ENCODE peak calls at places on chromosomes 4 and X, in nine cellular contexts. D is coronary artery, I is type B pancreatic cell, M is prostate gland, F is astrocyte, L is dorsolateral prefrontal cortex, C is HFFc6, S is IMR-90, O is GM12864. P is an unnamed sample.

GRCh38 chrX:134480061-134480460 is 20.1 kb downstream of the HPRT1 start:
- DNase-seq in O (no peak), S (peak; percentile 70), C (peak; percentile 42), L (no peak), F (no peak), M (no peak), I (no peak), D (no peak), P (no peak)

GRCh38 chrX:136759968-136760367 is 20.8 kb downstream of the ARHGEF6 start:
- DNase-seq in F (no peak), L (no peak), C (no peak), M (no peak), D (no peak), O (no peak), S (no peak), I (no peak), P (no peak)

GRCh38 chr4:170420255-170420693 is 330.5 kb upstream of the AADAT start:
- DNase-seq in C (no peak), L (no peak), M (no peak), I (no peak), S (peak; percentile 57), F (peak; percentile 8), O (peak; percentile 27), D (no peak), P (no peak)

GRCh38 chr4:112978691-112979472 is 70.6 kb upstream of the ANK2 start:
- DNase-seq in C (peak; percentile 80), I (no peak), D (no peak), F (peak; percentile 18), L (no peak), S (peak; percentile 6), M (no peak), O (no peak), P (no peak)

GRCh38 chr4:95528388-95528787 is 20.4 kb downstream of the UNC5C start:
- DNase-seq in D (no peak), O (no peak), C (no peak), M (no peak), S (no peak), F (no peak), I (no peak), L (no peak), P (no peak)

GRCh38 chr4:77100234-77100633 is 24.4 kb upstream of the CCNI start:
- DNase-seq in L (no peak), O (no peak), D (no peak), F (no peak), C (no peak), S (no peak), I (no peak), M (no peak), P (no peak)

GRCh38 chr4:25351777-25352421 is 25.2 kb upstream of the ANAPC4 start:
- DNase-seq in S (peak; percentile 72), C (peak; percentile 58), O (no peak), D (no peak), L (no peak), F (peak; percentile 59), I (no peak), M (no peak), P (no peak)

GRCh38 chr4:186347743-186348142 is 81.8 kb downstream of the F11 start:
- DNase-seq in D (no peak), S (no peak), L (no peak), O (no peak), F (no peak), C (no peak), I (no peak), M (no peak), P (no peak)

GRCh38 chrX:72169008-72169728 is 12.4 kb upstream of the PIN4 start:
- DNase-seq in C (no peak), M (no peak), I (no peak), D (no peak), S (no peak), F (no peak), O (no peak), L (no peak), P (no peak)

GRCh38 chr4:142683997-142684396 is 162.1 kb downstream of the INPP4B start:
- DNase-seq in M (no peak), F (no peak), O (no peak), I (no peak), L (no peak), S (no peak), C (no peak), D (no peak), P (no peak)

GRCh38 chr4:762211-763190 is 56.9 kb downstream of the PCGF3 start:
- DNase-seq in D (no peak), I (no peak), F (peak; percentile 22), M (no peak), O (no peak), S (no peak), L (no peak), C (no peak), P (no peak)

GRCh38 chr4:147674496-147674895 is 9.5 kb downstream of the PRMT9 start:
- DNase-seq in O (no peak), L (no peak), S (peak; percentile 77), F (no peak), D (no peak), I (no peak), M (no peak), C (no peak), P (no peak)
- TF ChIP-seq CTCF in O (no peak), L (no peak), S (no peak), F (no peak), D (no peak), I (no peak), M (no peak), C (no peak), P (no peak)

GRCh38 chrX:44225667-44226066 is 117.8 kb downstream of the EFHC2 start:
- DNase-seq in O (no peak), I (no peak), S (no peak), M (peak; percentile 18), D (no peak), F (no peak), L (no peak), C (no peak), P (no peak)

GRCh38 chrX:44227981-44228380 is 115.5 kb downstream of the EFHC2 start:
- DNase-seq in D (no peak), I (no peak), O (no peak), L (no peak), F (no peak), C (no peak), S (no peak), M (no peak), P (no peak)

GRCh38 chrX:44218465-44218864 is 125.0 kb downstream of the EFHC2 start:
- DNase-seq in S (no peak), O (no peak), L (no peak), D (no peak), C (no peak), M (no peak), F (no peak), I (no peak), P (no peak)

GRCh38 chrX:44224760-44225159 is 118.7 kb downstream of the EFHC2 start:
- DNase-seq in O (no peak), M (no peak), L (no peak), D (no peak), F (no peak), S (no peak), C (no peak), I (no peak), P (no peak)

GRCh38 chrX:44223150-44223549 is 120.3 kb downstream of the EFHC2 start:
- DNase-seq in L (no peak), F (peak; percentile 76), O (no peak), I (no peak), C (peak; percentile 11), S (peak; percentile 38), D (no peak), M (peak; percentile 65), P (no peak)
- TF ChIP-seq CTCF in L (no peak), F (no peak), O (no peak), I (no peak), C (no peak), S (no peak), D (no peak), M (no peak), P (no peak)

DNA sequence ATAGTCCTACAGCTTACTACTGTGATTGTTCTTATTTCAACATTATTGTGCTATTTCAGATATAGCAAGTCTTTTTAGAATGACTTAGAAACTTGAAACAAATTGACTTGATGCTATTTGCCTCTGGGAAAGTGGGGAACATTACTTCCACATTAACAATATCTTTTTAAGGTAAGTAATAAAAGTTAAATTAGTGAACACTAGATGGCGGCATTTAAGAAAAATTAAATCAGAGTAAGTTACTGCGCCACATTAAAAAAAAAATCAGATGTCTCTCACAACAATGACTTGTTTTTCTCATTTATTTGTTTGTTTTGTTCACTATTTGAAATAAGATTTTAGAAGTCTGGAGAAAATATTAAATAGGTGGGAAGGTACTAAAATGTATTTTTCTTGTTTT is 1026.9 kb upstream of the SLIT2 start:
- DNase-seq in L (no peak), D (no peak), O (no peak), I (no peak), M (no peak), S (peak; percentile 42), F (no peak), C (peak; percentile 34), P (no peak)
- TF ChIP-seq CTCF in L (peak; percentile 44), D (no peak), O (no peak), I (peak; percentile 75), M (peak; percentile 40), S (peak; percentile 41), F (no peak), C (peak; percentile 83), P (no peak)

GRCh38 chr4:184267206-184267608 is 49.5 kb upstream of the ENPP6 start:
- DNase-seq in S (no peak), I (no peak), L (no peak), M (no peak), O (no peak), D (no peak), C (no peak), F (no peak), P (no peak)

GRCh38 chr4:184267673-184268573 is 50.2 kb upstream of the ENPP6 start:
- DNase-seq in C (peak; percentile 96), S (peak; percentile 97), M (no peak), F (peak; percentile 93), O (peak; percentile 99), D (no peak), I (no peak), L (peak; percentile 40), P (peak; percentile 38)

GRCh38 chr4:184270808-184271413 is 53.2 kb upstream of the ENPP6 start:
- DNase-seq in M (no peak), C (no peak), F (no peak), S (no peak), D (no peak), O (no peak), I (no peak), L (no peak), P (no peak)

GRCh38 chr4:184269879-184270430 is 52.3 kb upstream of the ENPP6 start:
- DNase-seq in C (no peak), L (no peak), F (no peak), M (no peak), D (no peak), S (no peak), I (no peak), O (no peak), P (no peak)

DNA sequence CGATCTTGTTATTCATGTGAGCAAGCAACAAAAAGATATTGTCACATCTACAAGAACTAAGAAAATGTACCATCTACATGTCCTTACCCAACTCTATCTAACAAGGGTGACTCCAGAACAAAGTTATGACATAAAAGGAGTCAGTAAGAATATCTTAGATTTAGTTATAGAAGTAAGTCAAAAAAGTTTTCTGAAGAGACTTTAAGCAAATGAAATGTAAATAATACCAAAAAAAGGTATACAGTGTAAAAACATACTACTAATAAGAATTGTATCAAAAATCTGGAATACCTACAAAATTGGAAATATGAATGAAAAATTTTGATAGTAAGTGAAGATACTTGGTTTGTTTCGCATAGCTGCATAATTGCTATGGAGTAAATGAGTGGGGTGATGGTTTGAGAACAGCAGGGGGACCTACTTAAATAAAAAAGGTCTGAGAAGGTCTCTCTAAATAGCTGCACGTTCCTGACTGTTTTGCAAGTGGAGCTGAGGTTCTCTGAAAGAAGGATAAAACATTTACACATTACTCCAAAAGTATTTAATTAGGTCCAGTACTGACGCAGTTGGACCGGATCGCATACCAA is 51.0 kb upstream of the ENPP6 start:
- DNase-seq in S (no peak), O (no peak), I (no peak), D (no peak), C (no peak), M (no peak), F (no peak), L (no peak), P (no peak)
- TF ChIP-seq CTCF in S (peak; percentile 14), O (peak; percentile 3), I (peak; percentile 29), D (no peak), C (peak; percentile 25), M (no peak), F (no peak), L (no peak), P (no peak)

P was measured in natural killer cell.